ENCODE peak calls at places on chromosomes 7 and 10, in nine cellular contexts. U, T, N, F, B, E, J, P and Q are unnamed samples.

GRCh38 chr10:73926152-73926764 is 15.3 kb downstream of the PLAU start:
- DNase-seq in P (no peak), B (no peak), J (no peak), N (no peak), U (no peak), T (no peak), F (no peak), E (no peak), Q (no peak)

GRCh38 chr10:84254552-84255137 is 9.8 kb downstream of the RGR start:
- DNase-seq in J (no peak), P (no peak), U (no peak), T (no peak), F (no peak), B (no peak), N (no peak), E (no peak), Q (no peak)

GRCh38 chr10:14648042-14648765 is 126.5 kb downstream of the FAM107B start:
- DNase-seq in P (peak; percentile 35), B (peak; percentile 60), E (peak; percentile 63), N (no peak), J (peak; percentile 63), T (peak; percentile 92), U (no peak), F (no peak), Q (no peak)

GRCh38 chr10:113121153-113121552 is 171.1 kb downstream of the TCF7L2 start:
- DNase-seq in B (no peak), J (no peak), E (no peak), N (no peak), U (no peak), P (no peak), F (no peak), T (no peak), Q (no peak)

GRCh38 chr7:16428672-16429071 is 7.3 kb upstream of the CRPPA start:
- DNase-seq in N (no peak), P (no peak), B (no peak), J (no peak), F (no peak), E (no peak), U (no peak), T (no peak), Q (no peak)

GRCh38 chr7:40570218-40570617 is 435.4 kb downstream of the SUGCT start:
- DNase-seq in E (no peak), J (no peak), U (no peak), F (no peak), B (no peak), P (no peak), T (no peak), N (no peak), Q (no peak)

GRCh38 chr7:137169282-137169698 is 174.2 kb downstream of the PTN start:
- DNase-seq in P (no peak), N (no peak), B (no peak), F (no peak), T (peak; percentile 75), E (no peak), J (no peak), U (no peak), Q (peak; percentile 81)

GRCh38 chr10:89346264-89346971 is 18.6 kb downstream of the IFIT3 start:
- DNase-seq in E (no peak), T (peak; percentile 83), U (no peak), N (no peak), J (no peak), P (no peak), B (no peak), F (no peak), Q (no peak)

GRCh38 chr7:71988176-71988575 is 424.0 kb downstream of the CALN1 start:
- DNase-seq in J (no peak), U (no peak), P (no peak), T (no peak), N (no peak), E (no peak), F (no peak), B (no peak), Q (no peak)

GRCh38 chr10:42755591-42756093 is 27.0 kb upstream of the BMS1 start:
- DNase-seq in N (no peak), P (no peak), T (no peak), F (no peak), E (no peak), B (no peak), J (no peak), U (no peak), Q (no peak)
- H3K4me3 ChIP-seq in N (peak overlapping the region; percentile 59), P (no peak overlapping the region), T (no peak overlapping the region), F (no peak overlapping the region), E (no peak overlapping the region), B (no peak overlapping the region), J (no peak overlapping the region), U (no peak overlapping the region), Q (no peak overlapping the region)

DNA sequence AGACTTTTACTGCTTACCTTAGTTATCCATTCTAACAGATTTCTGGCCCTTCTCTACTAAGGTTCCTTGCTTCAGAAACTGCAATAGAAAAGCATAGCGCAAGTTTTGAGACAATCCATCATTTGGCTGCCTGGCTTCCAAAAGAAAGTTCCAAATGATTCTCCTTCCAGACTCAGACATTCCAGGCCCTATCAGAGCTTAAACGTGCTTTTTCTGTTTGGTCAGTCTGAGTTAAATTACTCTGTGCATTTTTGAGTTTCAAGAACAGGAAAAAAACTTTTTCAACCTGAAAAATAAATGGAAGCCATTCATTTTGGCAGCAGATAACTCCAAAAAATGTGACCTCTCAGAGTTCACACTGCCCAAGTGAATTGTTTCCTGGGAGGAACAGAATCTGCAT is 354.2 kb downstream of the CXCL12 start:
- DNase-seq in N (no peak), P (no peak), E (no peak), F (no peak), U (no peak), B (no peak), J (no peak), T (no peak), Q (no peak)
- H3K4me3 ChIP-seq in N (no peak overlapping the region), P (no peak overlapping the region), E (no peak overlapping the region), F (no peak overlapping the region), U (no peak overlapping the region), B (no peak overlapping the region), J (no peak overlapping the region), T (no peak overlapping the region), Q (no peak overlapping the region)

GRCh38 chr10:75770634-75771081 is 339.2 kb downstream of the LRMDA start:
- DNase-seq in T (no peak), E (no peak), U (no peak), P (no peak), F (no peak), J (no peak), N (no peak), B (no peak), Q (no peak)
- H3K4me3 ChIP-seq in T (no peak overlapping the region), E (no peak overlapping the region), U (no peak overlapping the region), P (no peak overlapping the region), F (no peak overlapping the region), J (no peak overlapping the region), N (no peak overlapping the region), B (no peak overlapping the region), Q (no peak overlapping the region)

DNA sequence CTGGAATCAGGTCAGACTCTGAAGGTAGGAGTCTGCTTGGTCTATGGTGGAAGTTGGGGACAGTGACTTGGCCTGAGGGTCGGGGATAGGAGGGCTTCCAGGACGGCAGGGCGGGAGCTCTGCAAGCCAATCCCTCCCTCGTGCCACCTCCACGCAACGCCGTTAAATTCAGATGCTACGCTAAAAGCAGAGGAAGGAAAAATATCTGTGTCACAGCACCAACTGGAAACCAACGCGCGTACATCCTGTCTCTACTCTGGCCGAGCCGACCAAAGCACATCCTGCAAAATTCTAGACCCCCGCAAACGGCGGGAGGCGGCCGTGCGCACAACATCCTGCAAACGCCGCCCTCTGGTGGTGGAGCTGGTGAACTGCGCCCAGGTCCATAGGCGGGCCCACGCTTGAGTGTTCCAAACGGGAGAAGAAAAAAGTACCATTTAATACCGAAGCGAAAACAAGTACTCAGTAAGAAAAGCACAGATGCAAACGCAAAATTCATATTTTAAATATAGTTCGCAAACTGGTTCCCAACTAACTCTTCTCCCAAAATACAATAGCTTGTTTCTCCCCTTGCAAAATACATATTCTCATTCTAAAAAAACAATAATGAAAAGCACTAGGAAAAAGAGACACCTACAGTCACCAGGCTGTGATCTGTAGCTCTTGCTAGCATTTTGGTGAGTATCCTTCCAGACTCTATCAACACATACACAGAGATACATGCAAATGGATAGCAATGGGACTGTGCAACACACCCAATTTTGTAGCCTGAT is 45.7 kb upstream of the HSPA12A start:
- DNase-seq in B (peak; percentile 44), U (peak; percentile 49), E (peak; percentile 70), P (peak; percentile 80), N (peak; percentile 58), T (peak; percentile 87), F (peak; percentile 93), J (no peak), Q (no peak)
- H3K4me3 ChIP-seq in B (peak overlapping the region; percentile 31), U (peak overlapping the region; percentile 40), E (no peak overlapping the region), P (no peak overlapping the region), N (peak overlapping the region; percentile 13), T (no peak overlapping the region), F (no peak overlapping the region), J (no peak overlapping the region), Q (peak overlapping the region; percentile 30)

GRCh38 chr7:102322202-102322715 is 34.0 kb downstream of the SPDYE6 start:
- DNase-seq in T (no peak), B (no peak), P (no peak), F (no peak), U (no peak), J (no peak), E (no peak), N (no peak), Q (no peak)

GRCh38 chr7:102320601-102321350 is 34.1 kb downstream of the SH2B2 start:
- DNase-seq in P (no peak), E (no peak), B (no peak), F (peak; percentile 38), J (no peak), U (no peak), N (no peak), T (no peak), Q (no peak)

GRCh38 chr7:102320181-102320580 is 33.5 kb downstream of the SH2B2 start:
- DNase-seq in F (peak; percentile 72), B (no peak), T (no peak), N (no peak), P (no peak), E (no peak), J (no peak), U (no peak), Q (no peak)

GRCh38 chr7:102319671-102320070 is 33.0 kb downstream of the SH2B2 start:
- DNase-seq in N (no peak), J (no peak), P (no peak), F (no peak), B (no peak), T (no peak), U (no peak), E (no peak), Q (no peak)

GRCh38 chr7:102321351-102322201 is 34.7 kb downstream of the SPDYE6 start:
- DNase-seq in T (no peak), J (no peak), B (no peak), N (no peak), F (peak; percentile 75), P (no peak), E (no peak), U (no peak), Q (no peak)
- H3K4me3 ChIP-seq in T (no peak overlapping the region), J (no peak overlapping the region), B (no peak overlapping the region), N (no peak overlapping the region), F (no peak overlapping the region), P (no peak overlapping the region), E (no peak overlapping the region), U (no peak overlapping the region), Q (no peak overlapping the region)